ENCODE peak calls at places on chromosomes 5 and 9, in six cellular contexts. U is neuronal stem cell, W is body of pancreas, P is MM.1S, G is DND-41, R is lung. D is an unnamed sample.

GRCh38 chr5:139395844-139396640 is 1.1 kb upstream of the PROB1 start:
- DNase-seq in U (no peak), W (no peak), P (no peak), G (no peak), R (no peak), D (no peak)

GRCh38 chr9:83469722-83470121 is 68.5 kb downstream of the FRMD3 start:
- DNase-seq in U (no peak), W (no peak), P (no peak), G (no peak), R (no peak), D (no peak)

GRCh38 chr5:96657068-96657467 is 5.1 kb upstream of the CAST start:
- DNase-seq in U (no peak), W (no peak), P (peak; percentile 81), G (no peak), R (no peak), D (no peak)

GRCh38 chr5:61055434-61056006 is 106.7 kb downstream of the SMIM15 start:
- DNase-seq in U (peak; percentile 42), W (no peak), P (peak; percentile 36), G (no peak), R (no peak), D (no peak)

GRCh38 chr5:42811591-42812392 is at the start of gene SELENOP:
- DNase-seq in U (peak; percentile 33), W (peak; percentile 81), P (peak; percentile 58), G (no peak), R (peak; percentile 71), D (no peak)

GRCh38 chr9:105760053-105760452 is 65.7 kb downstream of the TMEM38B start:
- DNase-seq in U (no peak), W (no peak), P (no peak), G (no peak), R (no peak), D (no peak)

GRCh38 chr9:3735251-3735650 is 209.4 kb upstream of the RFX3 start:
- DNase-seq in U (no peak), W (no peak), P (no peak), G (no peak), R (no peak), D (no peak)

GRCh38 chr5:1463326-1464095 is 18.3 kb upstream of the SLC6A3 start:
- DNase-seq in U (no peak), W (no peak), P (no peak), G (no peak), R (no peak), D (no peak)

GRCh38 chr9:100307061-100307460 is 45.7 kb downstream of the TEX10 start:
- DNase-seq in U (no peak), W (no peak), P (no peak), G (no peak), R (no peak), D (no peak)

GRCh38 chr5:7317751-7318150 is 78.2 kb upstream of the ADCY2 start:
- DNase-seq in U (no peak), W (no peak), P (no peak), G (no peak), R (no peak), D (no peak)

GRCh38 chr9:115109486-115109885 is 8.5 kb downstream of the TNC start:
- DNase-seq in U (no peak), W (no peak), P (no peak), G (no peak), R (no peak), D (no peak)

GRCh38 chr5:34487956-34488355 is 168.2 kb upstream of the RAI14 start:
- DNase-seq in U (no peak), W (no peak), P (no peak), G (no peak), R (no peak), D (no peak)

DNA sequence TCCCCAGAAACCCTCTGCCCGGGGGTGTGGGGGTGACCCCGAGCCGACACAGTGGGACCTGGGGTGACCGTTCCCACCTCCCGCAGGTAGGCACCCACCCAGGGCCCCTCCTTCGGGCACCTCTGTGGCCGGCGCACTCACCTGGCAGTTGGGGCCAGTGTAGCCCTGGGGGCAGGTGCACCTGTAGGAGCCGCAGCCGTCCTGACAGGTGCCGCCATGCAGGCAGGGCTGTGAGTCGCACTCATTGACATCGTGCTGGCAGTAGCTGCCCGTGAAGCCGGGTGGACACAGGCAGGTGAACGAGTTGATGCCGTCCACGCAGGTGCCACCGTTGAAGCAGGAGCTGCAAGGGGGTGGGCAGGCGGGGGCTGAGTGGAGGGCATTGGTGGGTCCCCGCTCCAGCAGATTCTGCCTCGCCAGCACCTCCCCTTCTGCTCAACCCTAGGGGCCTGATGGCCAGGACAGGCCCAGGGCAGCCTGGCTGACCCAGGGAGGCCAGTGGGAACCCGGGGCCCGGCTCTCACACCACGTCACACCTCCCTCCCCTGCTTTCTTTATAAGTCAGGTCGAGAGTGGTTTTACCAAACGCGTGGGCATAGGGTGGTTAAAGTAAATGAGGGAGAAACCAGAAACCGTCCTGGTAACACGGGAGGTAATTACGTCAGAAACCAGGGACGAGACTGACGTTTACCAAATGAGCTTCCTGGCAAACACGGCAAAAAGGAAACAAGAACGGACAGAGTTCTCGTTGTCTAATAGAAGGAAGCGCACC is 26.1 kb upstream of the SEC16A start:
- DNase-seq in U (no peak), W (no peak), P (no peak), G (no peak), R (no peak), D (no peak)
- H3K4me3 ChIP-seq in U (no peak overlapping the region), W (no peak overlapping the region), P (no peak overlapping the region), G (no peak overlapping the region), R (no peak overlapping the region), D (no peak overlapping the region)

GRCh38 chr9:113568481-113569321 is 105.2 kb downstream of the RGS3 start:
- DNase-seq in U (no peak), W (no peak), P (no peak), G (no peak), R (no peak), D (no peak)
- H3K4me1 ChIP-seq in U (peaks cover 24% of the 10 kb centered on the region), W (peaks cover 65% of the 10 kb centered on the region), P (peaks cover 17% of the 10 kb centered on the region), G (no peaks in the 10 kb centered on the region), R (peaks cover 52% of the 10 kb centered on the region), D (no peaks in the 10 kb centered on the region)

GRCh38 chr9:113185271-113185670 is 34.5 kb downstream of the SLC31A2 start:
- DNase-seq in U (no peak), W (no peak), P (no peak), G (no peak), R (no peak), D (no peak)

GRCh38 chr9:113184509-113184908 is 33.7 kb downstream of the SLC31A2 start:
- DNase-seq in U (no peak), W (no peak), P (no peak), G (no peak), R (no peak), D (no peak)

GRCh38 chr9:113186241-113186755 is 34.8 kb downstream of the FKBP15 start:
- DNase-seq in U (no peak), W (no peak), P (no peak), G (no peak), R (no peak), D (no peak)

GRCh38 chr9:113181165-113181564 is 30.4 kb downstream of the SLC31A2 start:
- DNase-seq in U (no peak), W (no peak), P (no peak), G (no peak), R (no peak), D (no peak)

GRCh38 chr9:113184089-113184488 is 33.3 kb downstream of the SLC31A2 start:
- DNase-seq in U (no peak), W (no peak), P (no peak), G (no peak), R (no peak), D (no peak)
- H3K36me3 ChIP-seq in U (peaks cover 97% of the 10 kb centered on the region), W (peaks cover 42% of the 10 kb centered on the region), P (peaks cover 23% of the 10 kb centered on the region), G (peaks cover 94% of the 10 kb centered on the region), R (peaks cover 31% of the 10 kb centered on the region), D (peaks cover 45% of the 10 kb centered on the region)

GRCh38 chr5:40683351-40683750 is 3.6 kb downstream of the PTGER4 start:
- DNase-seq in U (no peak), W (no peak), P (no peak), G (no peak), R (no peak), D (no peak)
- H3K4me3 ChIP-seq in U (no peak overlapping the region), W (no peak overlapping the region), P (no peak overlapping the region), G (peak overlapping the region; percentile 95), R (no peak overlapping the region), D (no peak overlapping the region)

GRCh38 chr5:112379541-112380325 is 39.3 kb downstream of the EPB41L4A start:
- DNase-seq in U (no peak), W (no peak), P (no peak), G (no peak), R (no peak), D (no peak)
- H3K4me1 ChIP-seq in U (peaks cover 26% of the 10 kb centered on the region), W (peaks cover 6% of the 10 kb centered on the region), P (no peaks in the 10 kb centered on the region), G (no peaks in the 10 kb centered on the region), R (peaks cover 2% of the 10 kb centered on the region), D (no peaks in the 10 kb centered on the region)

DNA sequence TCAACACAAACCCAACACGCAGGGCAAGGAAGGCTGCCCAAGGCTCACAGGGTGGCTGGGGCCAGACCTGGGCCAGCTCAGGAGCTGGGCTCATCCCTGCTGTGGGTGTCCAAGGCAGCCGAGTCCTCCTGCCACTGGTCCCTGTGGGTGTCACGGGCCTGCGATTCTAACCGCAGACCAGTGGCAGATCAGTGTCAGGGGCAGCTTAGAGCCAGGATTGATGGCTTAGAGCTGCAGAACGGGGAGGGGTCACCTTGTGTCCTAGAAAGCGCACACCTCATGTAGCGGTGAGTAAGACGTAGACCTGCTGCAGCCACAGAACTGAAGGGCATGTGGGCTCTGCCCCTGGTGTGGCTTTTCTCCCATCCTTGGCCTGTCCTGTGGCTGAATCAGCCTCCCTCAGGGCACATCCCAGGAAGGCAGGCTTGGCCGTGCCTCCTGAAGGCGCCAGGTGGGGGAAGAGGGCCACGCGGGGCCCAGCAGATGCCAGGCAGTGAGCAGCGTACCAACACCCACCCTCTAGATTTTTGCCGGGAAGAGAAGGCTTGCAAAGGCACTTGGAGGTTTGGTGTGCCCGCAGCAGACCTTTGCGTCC is 78.3 kb upstream of the FCN2 start:
- DNase-seq in U (no peak), W (no peak), P (no peak), G (no peak), R (no peak), D (no peak)
- H3K36me3 ChIP-seq in U (no peaks in the 10 kb centered on the region), W (no peaks in the 10 kb centered on the region), P (no peaks in the 10 kb centered on the region), G (no peaks in the 10 kb centered on the region), R (peaks cover 4% of the 10 kb centered on the region), D (no peaks in the 10 kb centered on the region)

GRCh38 chr5:138139776-138140080 is 500 bp upstream of the NME5 start:
- DNase-seq in U (no peak), W (no peak), P (no peak), G (no peak), R (no peak), D (no peak)
- H3K4me3 ChIP-seq in U (peak overlapping the region; percentile 72), W (no peak overlapping the region), P (peak overlapping the region; percentile 40), G (no peak overlapping the region), R (no peak overlapping the region), D (no peak overlapping the region)

GRCh38 chr5:55600536-55601208 is 65.9 kb upstream of the PLPP1 start:
- DNase-seq in U (no peak), W (no peak), P (peak; percentile 43), G (peak; percentile 46), R (no peak), D (peak; percentile 62)

GRCh38 chr5:55601209-55601618 is 66.5 kb upstream of the PLPP1 start:
- DNase-seq in U (peak; percentile 15), W (peak; percentile 65), P (no peak), G (no peak), R (peak; percentile 77), D (peak; percentile 88)

GRCh38 chr5:55604611-55605067 is 69.9 kb upstream of the PLPP1 start:
- DNase-seq in U (no peak), W (no peak), P (no peak), G (no peak), R (no peak), D (no peak)

GRCh38 chr5:55600086-55600485 is 65.3 kb upstream of the PLPP1 start:
- DNase-seq in U (no peak), W (no peak), P (no peak), G (no peak), R (no peak), D (no peak)

GRCh38 chr5:55603947-55604346 is 69.2 kb upstream of the PLPP1 start:
- DNase-seq in U (no peak), W (no peak), P (peak; percentile 62), G (no peak), R (no peak), D (peak; percentile 69)
- H3K4me1 ChIP-seq in U (peaks cover 13% of the 10 kb centered on the region), W (peaks cover 34% of the 10 kb centered on the region), P (peaks cover 25% of the 10 kb centered on the region), G (peaks cover 30% of the 10 kb centered on the region), R (peaks cover 8% of the 10 kb centered on the region), D (peaks cover 45% of the 10 kb centered on the region)

D was measured in HAP-1.